ENCODE peak calls at places on chromosomes 11 and 22, in seven cellular contexts. B is H1, W is adipocyte, F is fibroblast of lung, R is endodermal cell, X is mesendoderm, K is K562. T is an unnamed sample.
A peak's percentile ranks its signal among the peaks of the same experiment; 100 is the strongest.

GRCh38 chr11:8810331-8811301 is 100.4 kb upstream of the AKIP1 start:
- DNase-seq in B (peak; percentile 82), W (peak; percentile 89), F (peak; percentile 82), K (peak; percentile 61), X (peak; percentile 94), R (peak; percentile 92), T (no peak)

GRCh38 chr11:86753376-86753775 is 47.0 kb upstream of the PRSS23 start:
- DNase-seq in B (no peak), F (no peak), K (no peak), W (no peak), R (no peak), X (no peak), T (no peak)

GRCh38 chr11:59556883-59557205 is 45.5 kb downstream of the OR4D9 start:
- DNase-seq in K (no peak), X (no peak), R (peak; percentile 63), F (no peak), W (peak; percentile 59), B (no peak), T (peak; percentile 49)

GRCh38 chr11:133070790-133071189 is 461.5 kb downstream of the OPCML start:
- DNase-seq in B (no peak), W (no peak), X (peak; percentile 60), F (no peak), K (no peak), R (peak; percentile 71), T (no peak)

GRCh38 chr22:49968831-49969661 is 8.5 kb downstream of the PIM3 start:
- DNase-seq in K (no peak), F (no peak), W (no peak), B (peak; percentile 49), X (no peak), R (peak; percentile 53), T (no peak)

GRCh38 chr11:3984896-3985295 is 109.7 kb upstream of the RRM1 start:
- DNase-seq in R (peak; percentile 55), B (no peak), W (no peak), K (peak; percentile 37), X (peak; percentile 21), F (peak; percentile 32), T (peak; percentile 66)

GRCh38 chr11:75244052-75244814 is 3.7 kb downstream of the TPBGL start:
- DNase-seq in X (no peak), R (peak; percentile 37), K (no peak), F (no peak), B (no peak), W (no peak), T (no peak)

GRCh38 chr11:608751-609354 is 6.9 kb downstream of the IRF7 start:
- DNase-seq in F (no peak), R (no peak), X (no peak), B (no peak), K (no peak), W (no peak), T (no peak)

GRCh38 chr11:61054927-61055562 is 47.2 kb upstream of the CD5 start:
- DNase-seq in F (no peak), K (no peak), R (peak; percentile 25), X (no peak), W (no peak), B (no peak), T (no peak)

GRCh38 chr22:35231585-35232084 is 25.7 kb upstream of the HMGXB4 start:
- DNase-seq in X (peak; percentile 88), B (peak; percentile 91), W (peak; percentile 57), K (peak; percentile 66), F (peak; percentile 64), R (peak; percentile 93), T (peak; percentile 95)

GRCh38 chr11:2477936-2478335 is 33.1 kb downstream of the KCNQ1 start:
- DNase-seq in K (peak; percentile 2), F (no peak), X (no peak), W (no peak), B (no peak), R (no peak), T (no peak)

GRCh38 chr11:108781921-108782320 is 117.1 kb downstream of the DDX10 start:
- DNase-seq in X (no peak), B (no peak), K (no peak), W (no peak), R (no peak), F (no peak), T (no peak)

GRCh38 chr22:24205438-24206189 is 24.3 kb downstream of the SUSD2 start:
- DNase-seq in F (no peak), W (no peak), X (no peak), K (no peak), R (no peak), B (no peak), T (no peak)

GRCh38 chr11:122791836-122792235 is 46.5 kb upstream of the CRTAM start:
- DNase-seq in F (peak; percentile 71), W (peak; percentile 56), R (no peak), B (no peak), K (no peak), X (no peak), T (no peak)

GRCh38 chr22:48499456-48500425 is 1327.9 kb downstream of the BRD1 start:
- DNase-seq in K (no peak), W (no peak), B (no peak), X (no peak), R (no peak), F (no peak), T (no peak)

GRCh38 chr11:104764718-104765045 is 133.6 kb downstream of the CASP12 start:
- DNase-seq in X (no peak), R (no peak), W (no peak), B (no peak), K (no peak), F (peak; percentile 15), T (no peak)

GRCh38 chr11:68686486-68686885 is 2.1 kb downstream of the GAL start:
- DNase-seq in K (no peak), F (no peak), W (no peak), X (no peak), R (no peak), B (no peak), T (no peak)
- H3K9ac ChIP-seq in K (no peak overlapping the region), F (no peak overlapping the region), W (no peak overlapping the region), X (peak overlapping the region; percentile 76), R (no peak overlapping the region), B (no peak overlapping the region), T (no peak overlapping the region)

GRCh38 chr11:77250881-77251640 is 50.4 kb downstream of the GDPD4 start:
- DNase-seq in F (peak; percentile 46), K (no peak), B (no peak), W (no peak), R (no peak), X (no peak), T (no peak)
- H3K9ac ChIP-seq in F (no peak overlapping the region), K (no peak overlapping the region), B (no peak overlapping the region), W (no peak overlapping the region), R (no peak overlapping the region), X (no peak overlapping the region), T (no peak overlapping the region)

GRCh38 chr22:21045585-21046294 is at the start of gene LRRC74B:
- DNase-seq in R (peak; percentile 98), B (peak; percentile 97), W (peak; percentile 95), X (peak; percentile 97), F (peak; percentile 89), K (peak; percentile 100), T (peak; percentile 96)
- H3K9ac ChIP-seq in R (peak within 1 kb of the TSS; percentile 78), B (peak within 1 kb of the TSS; percentile 46), W (peak within 1 kb of the TSS; percentile 41), X (peak within 1 kb of the TSS; percentile 46), F (peak within 1 kb of the TSS; percentile 81), K (no peak within 1 kb of the TSS), T (peak within 1 kb of the TSS; percentile 60)

DNA sequence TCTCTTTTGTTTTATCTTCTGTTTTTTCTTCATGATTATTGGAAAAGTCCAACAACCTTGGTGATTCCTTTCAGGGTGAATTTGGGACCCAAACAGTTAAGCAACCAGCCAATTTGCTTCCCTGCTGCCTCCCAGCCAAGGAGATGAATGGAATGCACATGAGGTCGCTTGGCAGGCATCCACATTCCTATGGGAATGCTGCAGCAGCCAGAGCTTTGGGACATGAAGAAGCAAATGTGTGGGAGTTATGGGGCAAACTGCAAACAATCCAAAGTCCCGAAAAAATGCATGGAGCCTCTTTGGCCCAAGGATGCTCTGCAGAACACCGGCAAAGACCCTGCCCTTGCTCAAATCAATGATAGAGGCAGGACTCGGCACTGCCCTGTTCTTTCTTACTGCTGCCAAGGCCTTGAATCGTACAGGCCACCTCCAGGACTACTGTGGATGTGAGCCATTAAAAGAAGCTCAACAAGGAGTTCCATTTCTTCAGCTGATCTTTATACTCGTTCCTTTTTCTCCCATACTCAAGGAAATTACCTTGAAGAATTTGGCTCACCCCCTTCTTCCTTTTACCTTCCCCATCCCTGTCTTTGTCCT is 117.3 kb upstream of the TEAD1 start:
- DNase-seq in K (no peak), W (peak; percentile 94), X (peak; percentile 96), F (peak; percentile 97), B (peak; percentile 51), R (peak; percentile 88), T (no peak)
- H3K9ac ChIP-seq in K (no peak overlapping the region), W (peak overlapping the region; percentile 71), X (no peak overlapping the region), F (no peak overlapping the region), B (no peak overlapping the region), R (no peak overlapping the region), T (no peak overlapping the region)

DNA sequence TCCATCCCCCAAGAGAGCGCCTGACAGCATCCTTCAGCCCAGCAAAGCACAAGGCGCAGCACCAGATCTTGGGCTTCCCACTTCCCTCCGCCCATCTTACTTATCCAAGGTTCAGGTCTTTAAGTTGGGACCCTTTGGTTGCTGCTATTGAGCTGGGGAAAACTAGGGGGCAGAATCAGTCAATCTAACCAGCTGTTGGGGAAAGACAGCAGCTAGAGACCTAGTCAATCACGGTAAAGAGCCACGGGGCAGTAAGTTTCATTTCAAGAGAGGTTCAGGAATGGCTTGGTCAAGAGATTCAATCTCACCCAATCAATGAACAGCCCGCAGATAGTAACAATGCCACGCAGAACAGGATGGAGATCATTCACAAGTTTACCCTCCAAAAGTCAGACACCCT is 1.7 kb downstream of the ABTB2 start:
- DNase-seq in F (no peak), B (no peak), W (no peak), K (no peak), X (peak; percentile 64), R (peak; percentile 69), T (no peak)
- H3K9ac ChIP-seq in F (no peak overlapping the region), B (no peak overlapping the region), W (no peak overlapping the region), K (no peak overlapping the region), X (no peak overlapping the region), R (no peak overlapping the region), T (no peak overlapping the region)

GRCh38 chr11:70594031-70594430 is 195.7 kb downstream of the CTTN start:
- DNase-seq in R (no peak), X (no peak), F (no peak), B (no peak), K (no peak), W (no peak), T (no peak)
- H3K9ac ChIP-seq in R (no peak overlapping the region), X (no peak overlapping the region), F (no peak overlapping the region), B (no peak overlapping the region), K (no peak overlapping the region), W (no peak overlapping the region), T (no peak overlapping the region)

DNA sequence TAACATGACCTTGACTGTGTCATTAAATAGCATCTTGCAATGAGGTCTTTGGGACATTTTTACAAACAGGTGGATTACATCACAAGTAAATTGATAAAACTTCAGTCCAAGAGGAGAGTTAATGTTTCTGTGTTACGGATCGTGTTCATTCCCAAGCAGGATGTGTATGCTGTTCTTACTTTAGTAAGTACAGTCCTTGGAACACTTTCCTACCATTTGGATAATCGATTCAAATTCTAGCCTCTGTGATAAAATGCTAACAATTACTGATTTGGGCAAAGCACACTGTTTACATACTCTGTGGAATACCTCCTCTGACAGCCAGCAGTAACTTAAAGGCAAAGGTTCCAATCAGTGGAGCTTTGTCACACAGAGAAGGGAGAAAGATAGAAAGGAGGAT is 351.7 kb downstream of the FAT3 start:
- DNase-seq in W (no peak), K (no peak), X (no peak), B (no peak), R (no peak), F (no peak), T (no peak)
- H3K9ac ChIP-seq in W (no peak overlapping the region), K (no peak overlapping the region), X (no peak overlapping the region), B (no peak overlapping the region), R (no peak overlapping the region), F (no peak overlapping the region), T (no peak overlapping the region)